ENCODE peak calls at places on chromosomes 13 and 19, in seven cellular contexts. E is brain microvascular endothelial cell, U is lower leg skin, I is astrocyte of the spinal cord, Y is mesothelial cell of epicardium, C is SK-N-SH, T is type B pancreatic cell. H is an unnamed sample.

GRCh38 chr19:12938536-12939291 is at the start of gene CALR:
- DNase-seq in E (no peak), U (no peak), I (no peak), Y (no peak), C (no peak), T (no peak), H (peak; percentile 37)

GRCh38 chr19:53467138-53467502 is 413 bp upstream of the ZNF813 start:
- DNase-seq in E (no peak), U (no peak), I (no peak), Y (no peak), C (peak; percentile 68), T (no peak), H (no peak)

GRCh38 chr13:110047511-110047910 is 259.4 kb downstream of the COL4A1 start:
- DNase-seq in E (peak; percentile 24), U (no peak), I (peak; percentile 81), Y (no peak), C (peak; percentile 42), T (no peak), H (peak; percentile 97)

GRCh38 chr13:30400376-30400775 is 21.9 kb upstream of the UBE2L5 start:
- DNase-seq in E (no peak), U (no peak), I (no peak), Y (no peak), C (no peak), T (no peak), H (no peak)

GRCh38 chr13:113921763-113922162 is 52.1 kb downstream of the C13orf46 start:
- DNase-seq in E (no peak), U (no peak), I (no peak), Y (no peak), C (no peak), T (no peak), H (no peak)

GRCh38 chr19:38255759-38256052 is 468 bp downstream of the PPP1R14A start:
- DNase-seq in E (no peak), U (no peak), I (no peak), Y (no peak), C (peak; percentile 50), T (no peak), H (no peak)

GRCh38 chr13:23427342-23428182 is 5.9 kb downstream of the SACS start:
- DNase-seq in E (peak; percentile 73), U (no peak), I (peak; percentile 86), Y (no peak), C (no peak), T (no peak), H (peak; percentile 94)

GRCh38 chr13:85528578-85529215 is 270.5 kb downstream of the SLITRK6 start:
- DNase-seq in E (peak; percentile 59), U (no peak), I (peak; percentile 82), Y (no peak), C (no peak), T (no peak), H (peak; percentile 73)

GRCh38 chr13:106318941-106319411 is 216.5 kb downstream of the EFNB2 start:
- DNase-seq in E (peak; percentile 98), U (no peak), I (peak; percentile 93), Y (no peak), C (no peak), T (no peak), H (peak; percentile 79)

GRCh38 chr19:40603719-40604646 is 2.8 kb downstream of the LTBP4 start:
- DNase-seq in E (peak; percentile 95), U (peak; percentile 98), I (peak; percentile 96), Y (peak; percentile 92), C (peak; percentile 93), T (peak; percentile 96), H (peak; percentile 96)

GRCh38 chr19:40601061-40601973 is at the start of gene LTBP4:
- DNase-seq in E (no peak), U (no peak), I (no peak), Y (no peak), C (peak; percentile 74), T (no peak), H (no peak)

GRCh38 chr19:40604647-40605200 is 3.6 kb downstream of the LTBP4 start:
- DNase-seq in E (no peak), U (no peak), I (no peak), Y (no peak), C (no peak), T (no peak), H (no peak)

GRCh38 chr19:40605201-40605971 is 4.2 kb downstream of the LTBP4 start:
- DNase-seq in E (peak; percentile 30), U (peak; percentile 78), I (peak; percentile 63), Y (peak; percentile 69), C (peak; percentile 78), T (no peak), H (peak; percentile 40)

GRCh38 chr19:40603071-40603718 is 2.0 kb downstream of the LTBP4 start:
- DNase-seq in E (no peak), U (no peak), I (no peak), Y (no peak), C (no peak), T (no peak), H (peak; percentile 79)
- TF ChIP-seq CTCF in E (peak; percentile 11), U (no peak), I (no peak), Y (no peak), C (no peak), T (no peak), H (peak; percentile 21)

GRCh38 chr19:6754653-6755463 is 12.4 kb downstream of the SH2D3A start:
- DNase-seq in E (no peak), U (no peak), I (no peak), Y (no peak), C (no peak), T (no peak), H (no peak)

GRCh38 chr19:6751189-6751588 is 11.7 kb downstream of the TRIP10 start:
- DNase-seq in E (no peak), U (no peak), I (no peak), Y (no peak), C (no peak), T (no peak), H (no peak)

GRCh38 chr19:6752257-6753177 is 13.0 kb downstream of the TRIP10 start:
- DNase-seq in E (no peak), U (no peak), I (no peak), Y (no peak), C (no peak), T (peak; percentile 74), H (no peak)

GRCh38 chr19:6754136-6754535 is 13.1 kb downstream of the SH2D3A start:
- DNase-seq in E (no peak), U (no peak), I (no peak), Y (no peak), C (no peak), T (no peak), H (no peak)

GRCh38 chr19:6753178-6754031 is 13.8 kb downstream of the SH2D3A start:
- DNase-seq in E (peak; percentile 44), U (peak; percentile 73), I (peak; percentile 46), Y (peak; percentile 70), C (peak; percentile 92), T (peak; percentile 81), H (peak; percentile 54)
- TF ChIP-seq CTCF in E (peak; percentile 55), U (no peak), I (peak; percentile 38), Y (no peak), C (peak; percentile 14), T (peak; percentile 45), H (peak; percentile 45)

GRCh38 chr19:33407140-33407551 is 33.6 kb downstream of the CEBPG start:
- DNase-seq in E (no peak), U (no peak), I (no peak), Y (no peak), C (no peak), T (no peak), H (no peak)
- TF ChIP-seq CTCF in E (no peak), U (no peak), I (no peak), Y (peak; percentile 70), C (no peak), T (peak; percentile 9), H (no peak)

GRCh38 chr19:46179076-46179740 is 31.2 kb downstream of the IGFL2 start:
- DNase-seq in E (no peak), U (no peak), I (no peak), Y (no peak), C (no peak), T (no peak), H (no peak)

GRCh38 chr19:46176116-46176860 is 28.2 kb downstream of the IGFL2 start:
- DNase-seq in E (no peak), U (no peak), I (no peak), Y (no peak), C (no peak), T (no peak), H (no peak)

GRCh38 chr19:46173886-46174475 is 25.9 kb downstream of the IGFL2 start:
- DNase-seq in E (no peak), U (no peak), I (no peak), Y (no peak), C (no peak), T (no peak), H (no peak)
- TF ChIP-seq CTCF in E (no peak), U (no peak), I (no peak), Y (no peak), C (no peak), T (no peak), H (no peak)

DNA sequence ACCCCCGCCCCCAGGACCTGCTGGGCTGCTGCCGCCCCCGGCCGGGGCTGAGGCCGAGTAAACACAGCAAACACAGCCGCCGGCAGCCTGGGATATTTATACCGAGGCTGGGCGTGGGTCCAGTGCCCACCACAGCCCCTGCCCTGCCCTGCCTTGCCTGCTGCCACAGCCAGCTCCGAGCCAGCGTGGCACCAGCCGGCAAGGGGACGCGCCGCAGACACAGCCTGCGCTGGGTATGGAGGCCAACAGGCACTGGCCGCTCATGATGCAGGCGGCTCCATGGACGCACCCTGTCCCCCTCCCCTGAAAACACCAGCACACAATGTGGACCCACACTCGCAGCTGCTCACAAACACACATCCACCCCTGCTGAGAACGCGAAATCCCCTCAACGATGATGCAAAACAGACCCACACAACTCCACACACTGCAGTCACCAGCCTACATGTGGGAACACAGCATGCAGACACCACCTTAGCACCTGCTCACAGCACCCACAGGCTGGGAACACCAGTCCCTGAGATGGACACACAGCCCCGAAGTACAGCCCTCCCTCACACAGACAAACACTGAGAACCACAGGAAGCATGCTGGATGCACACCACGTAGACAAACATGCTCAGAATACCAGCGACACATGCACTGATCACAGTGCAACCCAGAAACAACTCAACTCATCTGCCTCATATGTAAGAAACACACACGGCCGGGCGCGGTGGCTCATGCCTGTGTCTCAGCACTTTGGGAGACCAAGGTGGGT is 16.2 kb downstream of the CCDC97 start:
- DNase-seq in E (peak; percentile 88), U (no peak), I (peak; percentile 76), Y (no peak), C (peak; percentile 81), T (no peak), H (peak; percentile 50)
- TF ChIP-seq CTCF in E (no peak), U (peak; percentile 35), I (no peak), Y (no peak), C (no peak), T (no peak), H (no peak)